ENCODE peak calls at places on chromosomes 5 and 9, in six cellular contexts. One of them, this sample, is unnamed.

GRCh38 chr5:62340392-62340791 is 34.4 kb downstream of the KIF2A start:
- DNase-seq in SK-N-SH: peak; percentile 28
- DNase-seq in A549: peak; percentile 53
- DNase-seq in hepatocyte: no peak
- DNase-seq in fibroblast of lung: no peak
- DNase-seq in H9: no peak
- DNase-seq in this sample: peak; percentile 66

GRCh38 chr5:172757394-172758010 is 13.5 kb downstream of the DUSP1 start:
- DNase-seq in hepatocyte: no peak
- DNase-seq in fibroblast of lung: no peak
- DNase-seq in H9: no peak
- DNase-seq in A549: no peak
- DNase-seq in SK-N-SH: no peak
- DNase-seq in this sample: peak; percentile 21

GRCh38 chr5:136000937-136001336 is 27.9 kb upstream of the TGFBI start:
- DNase-seq in A549: no peak
- DNase-seq in H9: no peak
- DNase-seq in fibroblast of lung: no peak
- DNase-seq in SK-N-SH: no peak
- DNase-seq in hepatocyte: no peak
- DNase-seq in this sample: no peak

GRCh38 chr9:19203058-19203457 is 27.4 kb upstream of the DENND4C start:
- DNase-seq in fibroblast of lung: no peak
- DNase-seq in H9: no peak
- DNase-seq in hepatocyte: no peak
- DNase-seq in SK-N-SH: no peak
- DNase-seq in A549: no peak
- DNase-seq in this sample: no peak

GRCh38 chr5:9069650-9070049 is 476.2 kb downstream of the SEMA5A start:
- DNase-seq in H9: no peak
- DNase-seq in A549: no peak
- DNase-seq in SK-N-SH: no peak
- DNase-seq in fibroblast of lung: peak; percentile 61
- DNase-seq in hepatocyte: no peak
- DNase-seq in this sample: no peak

GRCh38 chr5:172444110-172444510 is 10.2 kb downstream of the SH3PXD2B start:
- DNase-seq in fibroblast of lung: peak; percentile 94
- DNase-seq in SK-N-SH: no peak
- DNase-seq in H9: no peak
- DNase-seq in A549: no peak
- DNase-seq in hepatocyte: peak; percentile 48
- DNase-seq in this sample: no peak

GRCh38 chr9:109708507-109708945 is 71.5 kb upstream of the PALM2AKAP2 start:
- DNase-seq in fibroblast of lung: peak; percentile 41
- DNase-seq in H9: no peak
- DNase-seq in A549: no peak
- DNase-seq in hepatocyte: no peak
- DNase-seq in SK-N-SH: no peak
- DNase-seq in this sample: no peak

GRCh38 chr9:132147331-132147730 is 14.5 kb upstream of the NTNG2 start:
- DNase-seq in H9: no peak
- DNase-seq in SK-N-SH: no peak
- DNase-seq in hepatocyte: no peak
- DNase-seq in fibroblast of lung: no peak
- DNase-seq in A549: no peak
- DNase-seq in this sample: no peak

GRCh38 chr5:141330299-141331080 is at the start of gene PCDHGA1:
- DNase-seq in H9: no peak
- DNase-seq in SK-N-SH: peak; percentile 35
- DNase-seq in fibroblast of lung: peak; percentile 40
- DNase-seq in hepatocyte: no peak
- DNase-seq in A549: peak; percentile 74
- DNase-seq in this sample: peak; percentile 63

GRCh38 chr5:114726126-114726525 is 364.3 kb downstream of the KCNN2 start:
- DNase-seq in H9: no peak
- DNase-seq in SK-N-SH: no peak
- DNase-seq in A549: no peak
- DNase-seq in fibroblast of lung: no peak
- DNase-seq in hepatocyte: no peak
- DNase-seq in this sample: no peak

GRCh38 chr5:96408841-96409458 is 24.1 kb downstream of the PCSK1 start:
- DNase-seq in SK-N-SH: no peak
- DNase-seq in H9: no peak
- DNase-seq in A549: no peak
- DNase-seq in hepatocyte: no peak
- DNase-seq in fibroblast of lung: peak; percentile 55
- DNase-seq in this sample: no peak

GRCh38 chr5:168261212-168261575 is 30.3 kb upstream of the WWC1 start:
- DNase-seq in A549: no peak
- DNase-seq in SK-N-SH: no peak
- DNase-seq in fibroblast of lung: no peak
- DNase-seq in H9: no peak
- DNase-seq in hepatocyte: no peak
- DNase-seq in this sample: no peak

GRCh38 chr9:135817951-135818717 is 89.2 kb downstream of the CAMSAP1 start:
- DNase-seq in SK-N-SH: no peak
- DNase-seq in H9: no peak
- DNase-seq in hepatocyte: no peak
- DNase-seq in fibroblast of lung: no peak
- DNase-seq in A549: no peak
- DNase-seq in this sample: no peak

GRCh38 chr9:135820661-135821060 is 86.7 kb downstream of the CAMSAP1 start:
- DNase-seq in fibroblast of lung: no peak
- DNase-seq in hepatocyte: no peak
- DNase-seq in SK-N-SH: no peak
- DNase-seq in A549: no peak
- DNase-seq in H9: no peak
- DNase-seq in this sample: no peak

GRCh38 chr9:135818718-135819475 is 88.4 kb downstream of the CAMSAP1 start:
- DNase-seq in SK-N-SH: no peak
- DNase-seq in hepatocyte: no peak
- DNase-seq in fibroblast of lung: no peak
- DNase-seq in H9: no peak
- DNase-seq in A549: no peak
- DNase-seq in this sample: no peak

GRCh38 chr9:135821116-135821515 is 86.2 kb downstream of the CAMSAP1 start:
- DNase-seq in A549: no peak
- DNase-seq in SK-N-SH: no peak
- DNase-seq in fibroblast of lung: no peak
- DNase-seq in H9: peak; percentile 19
- DNase-seq in hepatocyte: no peak
- DNase-seq in this sample: no peak

DNA sequence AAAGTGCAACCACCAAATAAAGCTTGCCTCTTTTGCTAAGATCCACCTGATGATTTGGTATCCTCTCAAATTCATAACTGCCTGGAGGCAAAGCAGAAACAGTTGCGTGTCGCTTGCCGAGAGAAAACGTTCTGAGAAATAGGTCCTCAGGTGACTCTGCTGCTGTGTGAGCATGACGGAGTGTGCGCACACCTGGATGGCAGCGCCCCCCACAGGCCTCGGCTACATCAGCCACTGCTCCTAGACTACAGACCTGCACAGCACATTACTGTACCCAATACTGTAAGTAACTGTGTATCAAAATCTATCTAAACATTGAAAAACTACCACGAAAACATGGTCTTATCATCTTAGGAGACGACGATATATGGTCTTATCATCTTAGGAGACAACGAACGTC is 87.4 kb downstream of the CAMSAP1 start:
- DNase-seq in H9: no peak
- DNase-seq in fibroblast of lung: no peak
- DNase-seq in SK-N-SH: no peak
- DNase-seq in hepatocyte: no peak
- DNase-seq in A549: no peak
- DNase-seq in this sample: peak; percentile 59
- TF ChIP-seq CTCF in H9: peak; percentile 71
- TF ChIP-seq CTCF in fibroblast of lung: no peak
- TF ChIP-seq CTCF in SK-N-SH: peak; percentile 26
- TF ChIP-seq CTCF in hepatocyte: no peak
- TF ChIP-seq CTCF in A549: no peak
- TF ChIP-seq CTCF in this sample: peak; percentile 69

DNA sequence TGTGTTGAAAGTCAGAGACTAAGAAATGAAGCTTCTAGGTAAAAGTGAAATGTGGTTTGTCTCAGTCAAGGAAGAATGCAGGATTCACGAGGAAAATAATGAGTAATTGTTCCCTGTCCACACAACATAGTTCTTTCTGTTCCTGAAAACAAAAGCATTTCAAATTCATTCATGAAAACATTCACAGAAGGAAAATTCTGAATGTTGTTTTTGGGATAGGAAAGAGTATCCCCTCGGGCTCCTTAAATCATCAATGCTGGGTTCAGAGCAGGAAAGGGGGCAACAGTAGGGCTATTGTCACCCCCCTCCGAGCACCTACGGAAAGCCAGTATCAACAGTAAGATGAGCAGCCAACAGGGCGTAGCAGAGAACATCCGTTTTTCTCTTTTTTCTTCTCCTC is 769.9 kb upstream of the ADAMTS16 start:
- DNase-seq in hepatocyte: no peak
- DNase-seq in A549: no peak
- DNase-seq in SK-N-SH: no peak
- DNase-seq in fibroblast of lung: no peak
- DNase-seq in H9: no peak
- DNase-seq in this sample: no peak
- H3K4me1 ChIP-seq in hepatocyte: no peaks in the 10 kb centered on the region
- H3K4me1 ChIP-seq in A549: no peaks in the 10 kb centered on the region
- H3K4me1 ChIP-seq in SK-N-SH: no peaks in the 10 kb centered on the region
- H3K4me1 ChIP-seq in fibroblast of lung: no peaks in the 10 kb centered on the region
- H3K4me1 ChIP-seq in H9: no peaks in the 10 kb centered on the region
- H3K4me1 ChIP-seq in this sample: no peaks in the 10 kb centered on the region

GRCh38 chr5:111074244-111074643 is 2.7 kb downstream of the TSLP start:
- DNase-seq in A549: no peak
- DNase-seq in SK-N-SH: no peak
- DNase-seq in hepatocyte: no peak
- DNase-seq in fibroblast of lung: no peak
- DNase-seq in H9: no peak
- DNase-seq in this sample: no peak
- H3K4me2 ChIP-seq in A549: no peak overlapping the region
- H3K4me2 ChIP-seq in SK-N-SH: peak overlapping the region; percentile 76
- H3K4me2 ChIP-seq in hepatocyte: peak overlapping the region; percentile 84
- H3K4me2 ChIP-seq in fibroblast of lung: peak overlapping the region; percentile 74
- H3K4me2 ChIP-seq in H9: no peak overlapping the region
- H3K4me2 ChIP-seq in this sample: peak overlapping the region; percentile 89

GRCh38 chr5:153974131-153974812 is 64.4 kb downstream of the FAM114A2 start:
- DNase-seq in A549: peak; percentile 35
- DNase-seq in fibroblast of lung: peak; percentile 22
- DNase-seq in H9: peak; percentile 44
- DNase-seq in hepatocyte: peak; percentile 67
- DNase-seq in SK-N-SH: peak; percentile 48
- DNase-seq in this sample: peak; percentile 79
- TF ChIP-seq CTCF in A549: peak; percentile 92
- TF ChIP-seq CTCF in fibroblast of lung: peak; percentile 79
- TF ChIP-seq CTCF in H9: peak; percentile 82
- TF ChIP-seq CTCF in hepatocyte: peak; percentile 87
- TF ChIP-seq CTCF in SK-N-SH: peak; percentile 84
- TF ChIP-seq CTCF in this sample: peak; percentile 87

GRCh38 chr5:180349391-180349790 is 3.7 kb downstream of the GFPT2 start:
- DNase-seq in fibroblast of lung: no peak
- DNase-seq in SK-N-SH: no peak
- DNase-seq in A549: no peak
- DNase-seq in hepatocyte: no peak
- DNase-seq in H9: no peak
- DNase-seq in this sample: no peak
- H3K4me1 ChIP-seq in fibroblast of lung: no peaks in the 10 kb centered on the region
- H3K4me1 ChIP-seq in SK-N-SH: peaks cover 16% of the 10 kb centered on the region
- H3K4me1 ChIP-seq in A549: peaks cover 15% of the 10 kb centered on the region
- H3K4me1 ChIP-seq in hepatocyte: peaks cover 14% of the 10 kb centered on the region
- H3K4me1 ChIP-seq in H9: peaks cover 27% of the 10 kb centered on the region
- H3K4me1 ChIP-seq in this sample: peaks cover 75% of the 10 kb centered on the region

GRCh38 chr9:81002920-81003319 is 686.4 kb downstream of the TLE1 start:
- DNase-seq in H9: no peak
- DNase-seq in hepatocyte: no peak
- DNase-seq in fibroblast of lung: no peak
- DNase-seq in A549: no peak
- DNase-seq in SK-N-SH: no peak
- DNase-seq in this sample: no peak
- H3K4me2 ChIP-seq in H9: no peak overlapping the region
- H3K4me2 ChIP-seq in hepatocyte: no peak overlapping the region
- H3K4me2 ChIP-seq in fibroblast of lung: no peak overlapping the region
- H3K4me2 ChIP-seq in A549: no peak overlapping the region
- H3K4me2 ChIP-seq in SK-N-SH: no peak overlapping the region
- H3K4me2 ChIP-seq in this sample: no peak overlapping the region

DNA sequence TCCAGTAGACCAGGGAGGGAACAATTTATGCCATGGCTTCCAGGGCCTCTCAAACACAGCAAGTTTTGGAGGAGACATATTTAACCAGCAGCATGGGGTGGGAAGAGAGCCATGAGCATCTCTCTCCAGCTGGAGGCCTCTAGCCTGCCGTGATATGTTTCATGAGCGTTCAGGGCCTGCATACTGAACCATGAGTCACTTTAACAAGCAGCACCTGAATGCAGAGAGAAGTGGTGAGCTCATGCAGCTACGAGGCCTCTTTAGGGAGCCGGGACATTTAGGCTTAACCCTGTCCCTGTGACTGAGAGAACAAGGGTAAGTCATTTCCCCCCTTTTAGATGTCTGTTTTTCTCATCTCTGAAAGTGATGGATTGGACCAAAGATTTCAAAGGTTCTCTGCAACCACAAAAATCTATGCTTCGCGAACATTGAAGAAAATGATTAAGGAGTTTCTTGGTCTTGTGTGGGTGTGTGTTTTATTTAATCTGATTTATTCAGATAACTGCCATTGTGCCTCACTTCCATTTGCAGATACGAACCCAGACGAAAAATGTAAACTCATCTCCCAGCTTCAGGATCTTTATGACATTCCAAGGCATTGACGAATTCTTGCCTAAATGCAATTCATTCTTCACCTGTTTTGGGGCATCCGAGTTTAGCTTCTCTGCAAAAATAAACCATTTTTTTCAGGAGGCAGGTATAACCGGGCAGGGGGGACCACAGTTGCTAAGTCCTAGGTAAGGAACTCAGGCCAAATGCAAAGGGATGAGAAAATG is 157.0 kb downstream of the GABBR2 start:
- DNase-seq in SK-N-SH: no peak
- DNase-seq in H9: no peak
- DNase-seq in hepatocyte: peak; percentile 22
- DNase-seq in fibroblast of lung: peak; percentile 99
- DNase-seq in A549: no peak
- DNase-seq in this sample: no peak
- TF ChIP-seq CTCF in SK-N-SH: no peak
- TF ChIP-seq CTCF in H9: no peak
- TF ChIP-seq CTCF in hepatocyte: no peak
- TF ChIP-seq CTCF in fibroblast of lung: no peak
- TF ChIP-seq CTCF in A549: no peak
- TF ChIP-seq CTCF in this sample: no peak

GRCh38 chr9:120869360-120869687 is 7.7 kb downstream of the PHF19 start:
- DNase-seq in fibroblast of lung: no peak
- DNase-seq in SK-N-SH: no peak
- DNase-seq in A549: no peak
- DNase-seq in H9: no peak
- DNase-seq in hepatocyte: no peak
- DNase-seq in this sample: no peak
- H3K4me1 ChIP-seq in fibroblast of lung: peaks cover 10% of the 10 kb centered on the region
- H3K4me1 ChIP-seq in SK-N-SH: peaks cover 1% of the 10 kb centered on the region
- H3K4me1 ChIP-seq in A549: peaks cover 33% of the 10 kb centered on the region
- H3K4me1 ChIP-seq in H9: peaks cover 10% of the 10 kb centered on the region
- H3K4me1 ChIP-seq in hepatocyte: peaks cover 27% of the 10 kb centered on the region
- H3K4me1 ChIP-seq in this sample: peaks cover 19% of the 10 kb centered on the region

This sample was measured in GM23338.